ENCODE peak calls at places on chromosome 19, in seven cellular contexts. W, K, U, Y, H, T and X are unnamed samples.

GRCh38 chr19:787551-787950 is 9.7 kb upstream of the PTBP1 start:
- DNase-seq in W (no peak), K (no peak), U (no peak), Y (no peak), H (no peak), T (no peak), X (no peak)

GRCh38 chr19:1353144-1353543 is 30.6 kb upstream of the NDUFS7 start:
- DNase-seq in W (no peak), K (no peak), U (no peak), Y (no peak), H (no peak), T (no peak), X (no peak)

GRCh38 chr19:8571006-8571411 is 6.2 kb downstream of the MYO1F start:
- DNase-seq in W (peak; percentile 66), K (no peak), U (peak; percentile 55), Y (peak; percentile 81), H (no peak), T (peak; percentile 73), X (no peak)

GRCh38 chr19:12757544-12758274 is 6.1 kb downstream of the BEST2 start:
- DNase-seq in W (peak; percentile 86), K (peak; percentile 88), U (peak; percentile 68), Y (no peak), H (peak; percentile 73), T (peak; percentile 79), X (peak; percentile 23)

GRCh38 chr19:54014920-54015560 is 23.6 kb downstream of the CACNG6 start:
- DNase-seq in W (no peak), K (no peak), U (no peak), Y (no peak), H (no peak), T (no peak), X (no peak)

GRCh38 chr19:42469311-42470239 is 26.8 kb upstream of the CXCL17 start:
- DNase-seq in W (no peak), K (no peak), U (peak; percentile 27), Y (no peak), H (no peak), T (no peak), X (no peak)

GRCh38 chr19:49145485-49146407 is 9.4 kb downstream of the HRC start:
- DNase-seq in W (peak; percentile 86), K (peak; percentile 96), U (peak; percentile 73), Y (peak; percentile 72), H (peak; percentile 84), T (peak; percentile 86), X (no peak)

GRCh38 chr19:33024398-33024797 is 40.3 kb downstream of the RHPN2 start:
- DNase-seq in W (no peak), K (no peak), U (no peak), Y (no peak), H (no peak), T (no peak), X (no peak)

GRCh38 chr19:51754106-51754505 is 2.4 kb upstream of the FPR1 start:
- DNase-seq in W (no peak), K (no peak), U (no peak), Y (no peak), H (no peak), T (no peak), X (no peak)

GRCh38 chr19:3605770-3606169 is 905 bp downstream of the TBXA2R start:
- DNase-seq in W (no peak), K (no peak), U (no peak), Y (no peak), H (no peak), T (no peak), X (no peak)
- H3K4me3 ChIP-seq in W (no peak overlapping the region), K (no peak overlapping the region), U (peak overlapping the region; percentile 47), Y (no peak overlapping the region), H (peak overlapping the region; percentile 59), T (peak overlapping the region; percentile 68), X (peak overlapping the region; percentile 36)

GRCh38 chr19:15031675-15032074 is 17.6 kb upstream of the CASP14 start:
- DNase-seq in W (no peak), K (no peak), U (no peak), Y (no peak), H (no peak), T (no peak), X (no peak)

GRCh38 chr19:15038304-15038703 is 11.0 kb upstream of the CASP14 start:
- DNase-seq in W (no peak), K (no peak), U (peak; percentile 7), Y (no peak), H (no peak), T (peak; percentile 95), X (peak; percentile 80)

GRCh38 chr19:15035795-15036311 is 13.4 kb upstream of the CASP14 start:
- DNase-seq in W (no peak), K (no peak), U (no peak), Y (no peak), H (no peak), T (no peak), X (no peak)
- H3K4me3 ChIP-seq in W (no peak overlapping the region), K (no peak overlapping the region), U (no peak overlapping the region), Y (no peak overlapping the region), H (no peak overlapping the region), T (no peak overlapping the region), X (no peak overlapping the region)

DNA sequence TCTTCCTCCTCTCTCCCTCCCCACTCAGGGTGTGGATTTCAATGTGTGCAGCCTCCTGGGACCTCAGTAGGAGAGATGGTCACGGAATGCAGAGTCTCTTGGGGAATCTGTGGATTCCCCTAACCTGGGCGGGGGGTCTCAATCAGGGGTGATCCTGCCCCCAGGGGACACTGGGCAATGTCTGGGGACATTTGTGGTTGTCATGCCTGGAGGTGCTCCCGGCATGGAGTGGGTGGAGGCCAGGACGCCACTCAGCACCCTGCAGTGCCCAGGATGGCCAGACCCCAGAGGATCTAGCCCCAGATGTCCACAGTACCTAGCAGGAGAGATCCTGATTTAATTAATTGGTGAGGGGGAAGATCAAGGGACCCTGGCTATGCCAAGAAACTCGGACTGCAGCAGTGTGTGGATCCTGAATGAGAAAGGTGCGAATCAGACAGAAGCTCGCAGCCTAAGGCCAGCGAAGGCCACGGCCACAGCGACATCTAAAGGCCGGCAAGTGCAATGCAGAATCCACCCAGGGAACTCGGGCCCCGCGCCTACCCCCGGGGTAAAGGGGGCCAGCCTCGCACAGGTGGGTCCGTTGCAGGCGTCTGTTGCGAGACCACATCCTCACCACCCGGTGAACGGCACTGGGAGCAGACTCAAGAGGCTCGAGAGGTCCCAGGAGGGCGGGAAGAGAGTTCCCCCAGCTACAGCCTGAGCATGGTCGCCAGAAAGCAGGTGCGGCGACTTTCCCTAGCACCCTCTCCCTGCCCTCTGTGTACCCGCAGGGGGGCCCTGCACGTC is 88.8 kb downstream of the GNG7 start:
- DNase-seq in W (peak; percentile 56), K (peak; percentile 79), U (peak; percentile 36), Y (peak; percentile 99), H (peak; percentile 53), T (peak; percentile 54), X (no peak)
- H3K4me3 ChIP-seq in W (no peak overlapping the region), K (no peak overlapping the region), U (no peak overlapping the region), Y (peak overlapping the region; percentile 16), H (no peak overlapping the region), T (no peak overlapping the region), X (no peak overlapping the region)

GRCh38 chr19:2977686-2978466 is 512 bp downstream of the TLE6 start:
- DNase-seq in W (no peak), K (no peak), U (no peak), Y (no peak), H (no peak), T (no peak), X (no peak)

GRCh38 chr19:2976609-2977000 is 759 bp upstream of the TLE6 start:
- DNase-seq in W (no peak), K (no peak), U (no peak), Y (no peak), H (no peak), T (no peak), X (no peak)

GRCh38 chr19:2974342-2974932 is 2.9 kb upstream of the TLE6 start:
- DNase-seq in W (peak; percentile 91), K (no peak), U (peak; percentile 36), Y (peak; percentile 37), H (peak; percentile 32), T (peak; percentile 78), X (no peak)

GRCh38 chr19:2978467-2978767 is 1.1 kb downstream of the TLE6 start:
- DNase-seq in W (no peak), K (no peak), U (no peak), Y (no peak), H (no peak), T (no peak), X (no peak)

GRCh38 chr19:2977001-2977685 is at the start of gene TLE6:
- DNase-seq in W (peak; percentile 97), K (peak; percentile 99), U (peak; percentile 89), Y (peak; percentile 92), H (peak; percentile 97), T (peak; percentile 97), X (peak; percentile 89)
- H3K4me3 ChIP-seq in W (peak within 1 kb of the TSS; percentile 40), K (peak within 1 kb of the TSS; percentile 16), U (peak within 1 kb of the TSS; percentile 54), Y (peak within 1 kb of the TSS; percentile 80), H (peak within 1 kb of the TSS; percentile 52), T (peak within 1 kb of the TSS; percentile 58), X (peak within 1 kb of the TSS; percentile 69)